ENCODE peak calls at places on chromosomes 16 and 17, in five cellular contexts. X is left cardiac atrium; N is activated CD8-positive, alpha-beta memory T cell treated with anti-CD3 and anti-CD28 coated beads for 4 hours; R is SW480; G is stimulated activated CD4-positive, alpha-beta T cell treated with anti-CD3 and anti-CD28 coated beads, Interleukin-15, amount 100 ng/mL, for 1 hour. Y is an unnamed sample.

GRCh38 chr17:48618366-48618896 is 3.3 kb upstream of the HOXB8 start:
- DNase-seq in N (peak), R (peak), G (peak), X (peak), Y (peak)

GRCh38 chr17:17787568-17787967 is 49.2 kb downstream of the SREBF1 start:
- DNase-seq in G (no peak), R (no peak), X (no peak), N (no peak), Y (no peak)

GRCh38 chr17:50027639-50028206 is 28.2 kb upstream of the ITGA3 start:
- DNase-seq in N (no peak), R (peak), G (no peak), X (peak), Y (peak)

GRCh38 chr16:67922221-67922620 is 9.4 kb downstream of the CTRL start:
- DNase-seq in G (no peak), R (no peak), N (no peak), X (no peak), Y (peak)

GRCh38 chr17:79781691-79782575 is 4.0 kb downstream of the CBX2 start:
- DNase-seq in N (no peak), R (no peak), X (no peak), G (no peak), Y (no peak)

GRCh38 chr17:2815781-2816185 is 19.5 kb downstream of the RAP1GAP2 start:
- DNase-seq in N (no peak), R (no peak), X (peak), G (no peak), Y (no peak)

GRCh38 chr17:17325816-17326215 is 22.6 kb downstream of the NT5M start:
- DNase-seq in X (no peak), R (no peak), G (no peak), N (no peak), Y (no peak)

GRCh38 chr16:424033-424622 is 1.3 kb upstream of the RAB11FIP3 start:
- DNase-seq in N (no peak), G (no peak), X (peak), R (peak), Y (no peak)

GRCh38 chr16:973366-973765 is 2.6 kb upstream of the LMF1 start:
- DNase-seq in G (no peak), N (no peak), R (no peak), X (no peak), Y (no peak)

GRCh38 chr16:30786115-30786935 is 680 bp downstream of the ZNF629 start:
- DNase-seq in G (no peak), X (no peak), N (no peak), R (peak), Y (peak)

Y was measured in K562.